ENCODE peak calls at places on chromosomes 12 and 14, in seven cellular contexts. One of them, this sample, is unnamed.

GRCh38 chr12:53454710-53455109 is 2.8 kb downstream of the PCBP2 start:
- DNase-seq in head of caudate nucleus: no peak
- DNase-seq in astrocyte: no peak
- DNase-seq in lower leg skin: no peak
- DNase-seq in stimulated activated CD8-positive, alpha-beta memory T cell treated with anti-CD3 and anti-CD28 coated beads, Interleukin-15, amount 100 ng/mL, for 1 hour: no peak
- DNase-seq in progenitor cell of endocrine pancreas: no peak
- DNase-seq in SW480: no peak
- DNase-seq in this sample: no peak

GRCh38 chr12:51028126-51028810 is 2.1 kb upstream of the SLC11A2 start:
- DNase-seq in head of caudate nucleus: peak
- DNase-seq in astrocyte: no peak
- DNase-seq in lower leg skin: no peak
- DNase-seq in stimulated activated CD8-positive, alpha-beta memory T cell treated with anti-CD3 and anti-CD28 coated beads, Interleukin-15, amount 100 ng/mL, for 1 hour: no peak
- DNase-seq in progenitor cell of endocrine pancreas: no peak
- DNase-seq in SW480: peak
- DNase-seq in this sample: no peak

GRCh38 chr14:60642270-60642789 is 6.9 kb downstream of the SIX1 start:
- DNase-seq in head of caudate nucleus: no peak
- DNase-seq in astrocyte: no peak
- DNase-seq in lower leg skin: no peak
- DNase-seq in stimulated activated CD8-positive, alpha-beta memory T cell treated with anti-CD3 and anti-CD28 coated beads, Interleukin-15, amount 100 ng/mL, for 1 hour: no peak
- DNase-seq in progenitor cell of endocrine pancreas: peak
- DNase-seq in SW480: no peak
- DNase-seq in this sample: peak

GRCh38 chr14:59347511-59347900 is 117.7 kb downstream of the GPR135 start:
- DNase-seq in head of caudate nucleus: no peak
- DNase-seq in astrocyte: no peak
- DNase-seq in lower leg skin: no peak
- DNase-seq in stimulated activated CD8-positive, alpha-beta memory T cell treated with anti-CD3 and anti-CD28 coated beads, Interleukin-15, amount 100 ng/mL, for 1 hour: no peak
- DNase-seq in progenitor cell of endocrine pancreas: no peak
- DNase-seq in SW480: no peak
- DNase-seq in this sample: no peak

GRCh38 chr12:47273191-47273626 is 193.4 kb upstream of the AMIGO2 start:
- DNase-seq in head of caudate nucleus: no peak
- DNase-seq in astrocyte: no peak
- DNase-seq in lower leg skin: no peak
- DNase-seq in stimulated activated CD8-positive, alpha-beta memory T cell treated with anti-CD3 and anti-CD28 coated beads, Interleukin-15, amount 100 ng/mL, for 1 hour: no peak
- DNase-seq in progenitor cell of endocrine pancreas: no peak
- DNase-seq in SW480: no peak
- DNase-seq in this sample: no peak

GRCh38 chr12:5806376-5807089 is 138.5 kb downstream of the ANO2 start:
- DNase-seq in head of caudate nucleus: no peak
- DNase-seq in astrocyte: peak
- DNase-seq in lower leg skin: no peak
- DNase-seq in stimulated activated CD8-positive, alpha-beta memory T cell treated with anti-CD3 and anti-CD28 coated beads, Interleukin-15, amount 100 ng/mL, for 1 hour: no peak
- DNase-seq in progenitor cell of endocrine pancreas: no peak
- DNase-seq in SW480: peak
- DNase-seq in this sample: no peak

GRCh38 chr14:35254736-35255135 is 37.4 kb upstream of the PSMA6 start:
- DNase-seq in head of caudate nucleus: peak
- DNase-seq in astrocyte: no peak
- DNase-seq in lower leg skin: no peak
- DNase-seq in stimulated activated CD8-positive, alpha-beta memory T cell treated with anti-CD3 and anti-CD28 coated beads, Interleukin-15, amount 100 ng/mL, for 1 hour: no peak
- DNase-seq in progenitor cell of endocrine pancreas: no peak
- DNase-seq in SW480: no peak
- DNase-seq in this sample: no peak

GRCh38 chr12:28802706-28803438 is 346.2 kb upstream of the FAR2 start:
- DNase-seq in head of caudate nucleus: no peak
- DNase-seq in astrocyte: no peak
- DNase-seq in lower leg skin: no peak
- DNase-seq in stimulated activated CD8-positive, alpha-beta memory T cell treated with anti-CD3 and anti-CD28 coated beads, Interleukin-15, amount 100 ng/mL, for 1 hour: no peak
- DNase-seq in progenitor cell of endocrine pancreas: no peak
- DNase-seq in SW480: no peak
- DNase-seq in this sample: no peak

GRCh38 chr12:45959728-45960127 is 30.6 kb downstream of the SCAF11 start:
- DNase-seq in head of caudate nucleus: no peak
- DNase-seq in astrocyte: no peak
- DNase-seq in lower leg skin: no peak
- DNase-seq in stimulated activated CD8-positive, alpha-beta memory T cell treated with anti-CD3 and anti-CD28 coated beads, Interleukin-15, amount 100 ng/mL, for 1 hour: no peak
- DNase-seq in progenitor cell of endocrine pancreas: no peak
- DNase-seq in SW480: no peak
- DNase-seq in this sample: no peak

GRCh38 chr14:23061995-23062394 is 4.7 kb upstream of the CDH24 start:
- DNase-seq in head of caudate nucleus: no peak
- DNase-seq in astrocyte: peak
- DNase-seq in lower leg skin: peak
- DNase-seq in stimulated activated CD8-positive, alpha-beta memory T cell treated with anti-CD3 and anti-CD28 coated beads, Interleukin-15, amount 100 ng/mL, for 1 hour: no peak
- DNase-seq in progenitor cell of endocrine pancreas: no peak
- DNase-seq in SW480: peak
- DNase-seq in this sample: peak

GRCh38 chr12:121770802-121771625 is 22.5 kb downstream of the RHOF start:
- DNase-seq in head of caudate nucleus: no peak
- DNase-seq in astrocyte: no peak
- DNase-seq in lower leg skin: no peak
- DNase-seq in stimulated activated CD8-positive, alpha-beta memory T cell treated with anti-CD3 and anti-CD28 coated beads, Interleukin-15, amount 100 ng/mL, for 1 hour: no peak
- DNase-seq in progenitor cell of endocrine pancreas: no peak
- DNase-seq in SW480: no peak
- DNase-seq in this sample: no peak

This sample was measured in gastrocnemius medialis.